ENCODE peak calls at places on chromosomes 4 and X, in eight cellular contexts. One of them, this sample, is unnamed.

GRCh38 chr4:57291911-57292310 is 181.7 kb upstream of the IGFBP7 start:
- DNase-seq in NCI-H1694 treated with DMSO at 0.1 percent for 48 hours: no peak
- DNase-seq in spleen: no peak
- DNase-seq in activated CD4-positive, alpha-beta T cell treated with anti-CD3 and anti-CD28 coated beads for 24 hours: no peak
- DNase-seq in renal cortical epithelial cell: peak; percentile 41
- DNase-seq in stimulated activated CD4-positive, alpha-beta T cell treated with anti-CD3 and anti-CD28 coated beads, Interleukin-12 subunit alpha, Interleukin-12 subunit beta, amount 100 ng/mL, for 48 hours: no peak
- DNase-seq in SIG-M5: no peak
- DNase-seq in HS-5: peak; percentile 14
- DNase-seq in this sample: no peak

GRCh38 chr4:182978152-182978827 is 61.1 kb upstream of the DCTD start:
- DNase-seq in stimulated activated CD4-positive, alpha-beta T cell treated with anti-CD3 and anti-CD28 coated beads, Interleukin-12 subunit alpha, Interleukin-12 subunit beta, amount 100 ng/mL, for 48 hours: no peak
- DNase-seq in HS-5: peak; percentile 4
- DNase-seq in activated CD4-positive, alpha-beta T cell treated with anti-CD3 and anti-CD28 coated beads for 24 hours: no peak
- DNase-seq in spleen: no peak
- DNase-seq in SIG-M5: no peak
- DNase-seq in NCI-H1694 treated with DMSO at 0.1 percent for 48 hours: no peak
- DNase-seq in renal cortical epithelial cell: no peak
- DNase-seq in this sample: no peak

GRCh38 chr4:143700420-143701352 is at the start of gene FREM3:
- DNase-seq in renal cortical epithelial cell: no peak
- DNase-seq in SIG-M5: no peak
- DNase-seq in stimulated activated CD4-positive, alpha-beta T cell treated with anti-CD3 and anti-CD28 coated beads, Interleukin-12 subunit alpha, Interleukin-12 subunit beta, amount 100 ng/mL, for 48 hours: no peak
- DNase-seq in HS-5: no peak
- DNase-seq in spleen: peak; percentile 76
- DNase-seq in NCI-H1694 treated with DMSO at 0.1 percent for 48 hours: no peak
- DNase-seq in activated CD4-positive, alpha-beta T cell treated with anti-CD3 and anti-CD28 coated beads for 24 hours: no peak
- DNase-seq in this sample: no peak

GRCh38 chr4:99321241-99322191 is at the start of gene ADH1B:
- DNase-seq in activated CD4-positive, alpha-beta T cell treated with anti-CD3 and anti-CD28 coated beads for 24 hours: no peak
- DNase-seq in HS-5: no peak
- DNase-seq in renal cortical epithelial cell: no peak
- DNase-seq in spleen: no peak
- DNase-seq in SIG-M5: no peak
- DNase-seq in stimulated activated CD4-positive, alpha-beta T cell treated with anti-CD3 and anti-CD28 coated beads, Interleukin-12 subunit alpha, Interleukin-12 subunit beta, amount 100 ng/mL, for 48 hours: no peak
- DNase-seq in NCI-H1694 treated with DMSO at 0.1 percent for 48 hours: no peak
- DNase-seq in this sample: peak; percentile 58

GRCh38 chr4:159547645-159548308 is 444.9 kb downstream of the RAPGEF2 start:
- DNase-seq in SIG-M5: no peak
- DNase-seq in stimulated activated CD4-positive, alpha-beta T cell treated with anti-CD3 and anti-CD28 coated beads, Interleukin-12 subunit alpha, Interleukin-12 subunit beta, amount 100 ng/mL, for 48 hours: no peak
- DNase-seq in HS-5: peak; percentile 61
- DNase-seq in NCI-H1694 treated with DMSO at 0.1 percent for 48 hours: no peak
- DNase-seq in activated CD4-positive, alpha-beta T cell treated with anti-CD3 and anti-CD28 coated beads for 24 hours: no peak
- DNase-seq in renal cortical epithelial cell: peak; percentile 75
- DNase-seq in spleen: no peak
- DNase-seq in this sample: no peak

GRCh38 chrX:133448512-133449076 is 33.3 kb upstream of the GPC4 start:
- DNase-seq in HS-5: no peak
- DNase-seq in spleen: no peak
- DNase-seq in SIG-M5: no peak
- DNase-seq in activated CD4-positive, alpha-beta T cell treated with anti-CD3 and anti-CD28 coated beads for 24 hours: no peak
- DNase-seq in stimulated activated CD4-positive, alpha-beta T cell treated with anti-CD3 and anti-CD28 coated beads, Interleukin-12 subunit alpha, Interleukin-12 subunit beta, amount 100 ng/mL, for 48 hours: no peak
- DNase-seq in NCI-H1694 treated with DMSO at 0.1 percent for 48 hours: no peak
- DNase-seq in renal cortical epithelial cell: peak; percentile 12
- DNase-seq in this sample: no peak

GRCh38 chrX:70592091-70592490 is 147.5 kb downstream of the DLG3 start:
- DNase-seq in spleen: no peak
- DNase-seq in renal cortical epithelial cell: peak; percentile 15
- DNase-seq in HS-5: peak; percentile 43
- DNase-seq in stimulated activated CD4-positive, alpha-beta T cell treated with anti-CD3 and anti-CD28 coated beads, Interleukin-12 subunit alpha, Interleukin-12 subunit beta, amount 100 ng/mL, for 48 hours: peak; percentile 34
- DNase-seq in NCI-H1694 treated with DMSO at 0.1 percent for 48 hours: no peak
- DNase-seq in SIG-M5: no peak
- DNase-seq in activated CD4-positive, alpha-beta T cell treated with anti-CD3 and anti-CD28 coated beads for 24 hours: no peak
- DNase-seq in this sample: no peak

GRCh38 chrX:153687121-153688039 is at the start of gene SLC6A8:
- DNase-seq in spleen: no peak
- DNase-seq in stimulated activated CD4-positive, alpha-beta T cell treated with anti-CD3 and anti-CD28 coated beads, Interleukin-12 subunit alpha, Interleukin-12 subunit beta, amount 100 ng/mL, for 48 hours: no peak
- DNase-seq in HS-5: no peak
- DNase-seq in NCI-H1694 treated with DMSO at 0.1 percent for 48 hours: peak; percentile 14
- DNase-seq in renal cortical epithelial cell: no peak
- DNase-seq in SIG-M5: no peak
- DNase-seq in activated CD4-positive, alpha-beta T cell treated with anti-CD3 and anti-CD28 coated beads for 24 hours: peak; percentile 28
- DNase-seq in this sample: peak; percentile 59

GRCh38 chr4:70515342-70516245 is 2.8 kb upstream of the AMTN start:
- DNase-seq in SIG-M5: no peak
- DNase-seq in activated CD4-positive, alpha-beta T cell treated with anti-CD3 and anti-CD28 coated beads for 24 hours: no peak
- DNase-seq in stimulated activated CD4-positive, alpha-beta T cell treated with anti-CD3 and anti-CD28 coated beads, Interleukin-12 subunit alpha, Interleukin-12 subunit beta, amount 100 ng/mL, for 48 hours: no peak
- DNase-seq in renal cortical epithelial cell: no peak
- DNase-seq in spleen: no peak
- DNase-seq in NCI-H1694 treated with DMSO at 0.1 percent for 48 hours: no peak
- DNase-seq in HS-5: peak; percentile 63
- DNase-seq in this sample: no peak

GRCh38 chr4:126057371-126057770 is 742.6 kb downstream of the FAT4 start:
- DNase-seq in stimulated activated CD4-positive, alpha-beta T cell treated with anti-CD3 and anti-CD28 coated beads, Interleukin-12 subunit alpha, Interleukin-12 subunit beta, amount 100 ng/mL, for 48 hours: no peak
- DNase-seq in NCI-H1694 treated with DMSO at 0.1 percent for 48 hours: no peak
- DNase-seq in SIG-M5: no peak
- DNase-seq in activated CD4-positive, alpha-beta T cell treated with anti-CD3 and anti-CD28 coated beads for 24 hours: no peak
- DNase-seq in renal cortical epithelial cell: no peak
- DNase-seq in spleen: no peak
- DNase-seq in HS-5: no peak
- DNase-seq in this sample: no peak

GRCh38 chr4:11632015-11632414 is 203.3 kb upstream of the HS3ST1 start:
- DNase-seq in renal cortical epithelial cell: peak; percentile 88
- DNase-seq in spleen: no peak
- DNase-seq in stimulated activated CD4-positive, alpha-beta T cell treated with anti-CD3 and anti-CD28 coated beads, Interleukin-12 subunit alpha, Interleukin-12 subunit beta, amount 100 ng/mL, for 48 hours: no peak
- DNase-seq in NCI-H1694 treated with DMSO at 0.1 percent for 48 hours: no peak
- DNase-seq in SIG-M5: no peak
- DNase-seq in activated CD4-positive, alpha-beta T cell treated with anti-CD3 and anti-CD28 coated beads for 24 hours: no peak
- DNase-seq in HS-5: no peak
- DNase-seq in this sample: no peak

GRCh38 chrX:13471269-13471668 is 98.1 kb upstream of the EGFL6 start:
- DNase-seq in SIG-M5: no peak
- DNase-seq in spleen: no peak
- DNase-seq in stimulated activated CD4-positive, alpha-beta T cell treated with anti-CD3 and anti-CD28 coated beads, Interleukin-12 subunit alpha, Interleukin-12 subunit beta, amount 100 ng/mL, for 48 hours: no peak
- DNase-seq in HS-5: no peak
- DNase-seq in activated CD4-positive, alpha-beta T cell treated with anti-CD3 and anti-CD28 coated beads for 24 hours: no peak
- DNase-seq in NCI-H1694 treated with DMSO at 0.1 percent for 48 hours: no peak
- DNase-seq in renal cortical epithelial cell: no peak
- DNase-seq in this sample: no peak

GRCh38 chrX:16319929-16320328 is 152.6 kb downstream of the MAGEB17 start:
- DNase-seq in stimulated activated CD4-positive, alpha-beta T cell treated with anti-CD3 and anti-CD28 coated beads, Interleukin-12 subunit alpha, Interleukin-12 subunit beta, amount 100 ng/mL, for 48 hours: no peak
- DNase-seq in NCI-H1694 treated with DMSO at 0.1 percent for 48 hours: no peak
- DNase-seq in spleen: no peak
- DNase-seq in SIG-M5: no peak
- DNase-seq in activated CD4-positive, alpha-beta T cell treated with anti-CD3 and anti-CD28 coated beads for 24 hours: no peak
- DNase-seq in renal cortical epithelial cell: peak; percentile 59
- DNase-seq in HS-5: no peak
- DNase-seq in this sample: no peak

GRCh38 chr4:167233523-167234387 is 539 bp downstream of the SPOCK3 start:
- DNase-seq in spleen: no peak
- DNase-seq in HS-5: no peak
- DNase-seq in activated CD4-positive, alpha-beta T cell treated with anti-CD3 and anti-CD28 coated beads for 24 hours: no peak
- DNase-seq in stimulated activated CD4-positive, alpha-beta T cell treated with anti-CD3 and anti-CD28 coated beads, Interleukin-12 subunit alpha, Interleukin-12 subunit beta, amount 100 ng/mL, for 48 hours: no peak
- DNase-seq in renal cortical epithelial cell: no peak
- DNase-seq in SIG-M5: no peak
- DNase-seq in NCI-H1694 treated with DMSO at 0.1 percent for 48 hours: no peak
- DNase-seq in this sample: no peak

GRCh38 chr4:24862073-24862751 is 50.6 kb downstream of the CCDC149 start:
- DNase-seq in spleen: no peak
- DNase-seq in activated CD4-positive, alpha-beta T cell treated with anti-CD3 and anti-CD28 coated beads for 24 hours: no peak
- DNase-seq in HS-5: no peak
- DNase-seq in stimulated activated CD4-positive, alpha-beta T cell treated with anti-CD3 and anti-CD28 coated beads, Interleukin-12 subunit alpha, Interleukin-12 subunit beta, amount 100 ng/mL, for 48 hours: no peak
- DNase-seq in SIG-M5: no peak
- DNase-seq in renal cortical epithelial cell: peak; percentile 89
- DNase-seq in NCI-H1694 treated with DMSO at 0.1 percent for 48 hours: no peak
- DNase-seq in this sample: no peak

GRCh38 chr4:89129080-89129640 is 17.8 kb downstream of the TIGD2 start:
- DNase-seq in HS-5: no peak
- DNase-seq in NCI-H1694 treated with DMSO at 0.1 percent for 48 hours: no peak
- DNase-seq in spleen: no peak
- DNase-seq in stimulated activated CD4-positive, alpha-beta T cell treated with anti-CD3 and anti-CD28 coated beads, Interleukin-12 subunit alpha, Interleukin-12 subunit beta, amount 100 ng/mL, for 48 hours: no peak
- DNase-seq in SIG-M5: no peak
- DNase-seq in activated CD4-positive, alpha-beta T cell treated with anti-CD3 and anti-CD28 coated beads for 24 hours: no peak
- DNase-seq in renal cortical epithelial cell: no peak
- DNase-seq in this sample: no peak